ENCODE peak calls at places on chromosome 1, in four cellular contexts. Y, E, K and Z are unnamed samples.

GRCh38 chr1:3060601-3061551 is 8.1 kb upstream of the PRDM16 start:
- DNase-seq in Y (no peak), K (peak; percentile 16), E (no peak), Z (no peak)

GRCh38 chr1:41975850-41976569 is 57.3 kb upstream of the HIVEP3 start:
- DNase-seq in Y (no peak), K (no peak), E (no peak), Z (no peak)

GRCh38 chr1:113905435-113905861 is 322 bp downstream of the DCLRE1B start:
- DNase-seq in Y (peak; percentile 22), K (peak; percentile 26), E (peak; percentile 29), Z (peak; percentile 13)

GRCh38 chr1:224274970-224275626 is 54.9 kb downstream of the NVL start:
- DNase-seq in E (no peak), Y (no peak), K (no peak), Z (no peak)

GRCh38 chr1:42841010-42841409 is 5.4 kb upstream of the ZNF691 start:
- DNase-seq in Y (no peak), K (no peak), E (no peak), Z (no peak)

GRCh38 chr1:163670980-163671757 is 349.4 kb downstream of the NUF2 start:
- DNase-seq in E (no peak), Y (no peak), K (no peak), Z (no peak)

GRCh38 chr1:101238041-101238515 is 1.3 kb downstream of the S1PR1 start:
- DNase-seq in E (peak; percentile 28), K (no peak), Y (no peak), Z (peak; percentile 31)

GRCh38 chr1:167797005-167797404 is 75.2 kb downstream of the MPZL1 start:
- DNase-seq in Y (no peak), K (peak; percentile 97), E (no peak), Z (no peak)

GRCh38 chr1:222909586-222909985 is 94.7 kb downstream of the DISP1 start:
- DNase-seq in K (peak; percentile 19), E (no peak), Y (no peak), Z (no peak)

GRCh38 chr1:23286401-23286800 is 57.7 kb downstream of the HNRNPR start:
- DNase-seq in Y (no peak), K (no peak), E (no peak), Z (no peak)

GRCh38 chr1:168609133-168609715 is 32.8 kb downstream of the XCL1 start:
- DNase-seq in Y (no peak), E (no peak), K (no peak), Z (no peak)

GRCh38 chr1:67162954-67163353 is 3.3 kb upstream of the IL23R start:
- DNase-seq in Y (no peak), K (peak; percentile 98), E (peak; percentile 15), Z (peak; percentile 8)

GRCh38 chr1:28855469-28855944 is 43.5 kb downstream of the OPRD1 start:
- DNase-seq in E (no peak), K (no peak), Y (no peak), Z (no peak)

GRCh38 chr1:44354268-44354839 is 703 bp downstream of the ERI3 start:
- DNase-seq in K (peak; percentile 19), Y (no peak), E (no peak), Z (no peak)

GRCh38 chr1:192807968-192808587 is 761 bp upstream of the RGS2 start:
- DNase-seq in K (peak; percentile 39), E (no peak), Y (no peak), Z (no peak)

GRCh38 chr1:219702551-219703215 is 89.8 kb upstream of the ZC3H11B start:
- DNase-seq in Y (no peak), E (no peak), K (peak; percentile 8), Z (no peak)

GRCh38 chr1:46333300-46334029 is 7.1 kb upstream of the NSUN4 start:
- DNase-seq in E (peak; percentile 50), Y (no peak), K (peak; percentile 27), Z (peak; percentile 47)

GRCh38 chr1:6745073-6745472 is 40.2 kb upstream of the CAMTA1 start:
- DNase-seq in Y (no peak), K (no peak), E (no peak), Z (no peak)

GRCh38 chr1:37476087-37476452 is 1.7 kb downstream of the ZC3H12A start:
- DNase-seq in Y (no peak), E (no peak), K (no peak), Z (no peak)

GRCh38 chr1:209395169-209395568 is 188.3 kb upstream of the CAMK1G start:
- DNase-seq in K (no peak), E (no peak), Y (no peak), Z (no peak)

GRCh38 chr1:145916745-145917144 is 1.8 kb downstream of the PEX11B start:
- DNase-seq in E (no peak), Y (no peak), K (peak; percentile 28), Z (no peak)

GRCh38 chr1:104746994-104747393 is 997.3 kb downstream of the AMY1C start:
- DNase-seq in K (no peak), E (no peak), Y (no peak), Z (no peak)

GRCh38 chr1:47591801-47592200 is 154.0 kb downstream of the FOXD2 start:
- DNase-seq in E (no peak), K (no peak), Y (no peak), Z (no peak)

GRCh38 chr1:41751804-41752513 is 166.8 kb downstream of the HIVEP3 start:
- DNase-seq in Y (no peak), K (no peak), E (peak; percentile 56), Z (peak; percentile 70)

GRCh38 chr1:109395602-109396512 is 1.9 kb downstream of the SORT1 start:
- DNase-seq in Y (no peak), K (no peak), E (no peak), Z (no peak)

GRCh38 chr1:97252076-97252475 is 530.5 kb downstream of the PTBP2 start:
- DNase-seq in Y (no peak), E (no peak), K (peak; percentile 58), Z (no peak)

GRCh38 chr1:50981741-50982140 is 11.7 kb downstream of the CDKN2C start:
- DNase-seq in E (no peak), K (no peak), Y (no peak), Z (no peak)

GRCh38 chr1:201562659-201563405 is 23.9 kb downstream of the NAV1 start:
- DNase-seq in Y (no peak), K (peak; percentile 21), E (no peak), Z (no peak)

GRCh38 chr1:94979126-94979525 is 52.2 kb upstream of the CNN3 start:
- DNase-seq in Y (no peak), K (no peak), E (no peak), Z (no peak)

GRCh38 chr1:53025034-53025777 is 36.8 kb upstream of the PODN start:
- DNase-seq in K (no peak), E (no peak), Y (peak; percentile 38), Z (no peak)

GRCh38 chr1:58065520-58065919 is 481.0 kb downstream of the OMA1 start:
- DNase-seq in Y (no peak), K (no peak), E (no peak), Z (peak; percentile 32)

GRCh38 chr1:109814223-109814622 is 50.5 kb upstream of the EPS8L3 start:
- DNase-seq in E (no peak), K (no peak), Y (no peak), Z (no peak)

GRCh38 chr1:41607810-41608209 is 123.3 kb upstream of the EDN2 start:
- DNase-seq in E (no peak), K (no peak), Y (no peak), Z (no peak)

GRCh38 chr1:65147424-65148177 is 402 bp upstream of the AK4 start:
- DNase-seq in Y (peak; percentile 43), K (peak; percentile 66), E (peak; percentile 78), Z (peak; percentile 88)

GRCh38 chr1:248872752-248873408 is 14.0 kb upstream of the ZNF692 start:
- DNase-seq in E (no peak), Y (peak; percentile 70), K (peak; percentile 72), Z (peak; percentile 40)

DNA sequence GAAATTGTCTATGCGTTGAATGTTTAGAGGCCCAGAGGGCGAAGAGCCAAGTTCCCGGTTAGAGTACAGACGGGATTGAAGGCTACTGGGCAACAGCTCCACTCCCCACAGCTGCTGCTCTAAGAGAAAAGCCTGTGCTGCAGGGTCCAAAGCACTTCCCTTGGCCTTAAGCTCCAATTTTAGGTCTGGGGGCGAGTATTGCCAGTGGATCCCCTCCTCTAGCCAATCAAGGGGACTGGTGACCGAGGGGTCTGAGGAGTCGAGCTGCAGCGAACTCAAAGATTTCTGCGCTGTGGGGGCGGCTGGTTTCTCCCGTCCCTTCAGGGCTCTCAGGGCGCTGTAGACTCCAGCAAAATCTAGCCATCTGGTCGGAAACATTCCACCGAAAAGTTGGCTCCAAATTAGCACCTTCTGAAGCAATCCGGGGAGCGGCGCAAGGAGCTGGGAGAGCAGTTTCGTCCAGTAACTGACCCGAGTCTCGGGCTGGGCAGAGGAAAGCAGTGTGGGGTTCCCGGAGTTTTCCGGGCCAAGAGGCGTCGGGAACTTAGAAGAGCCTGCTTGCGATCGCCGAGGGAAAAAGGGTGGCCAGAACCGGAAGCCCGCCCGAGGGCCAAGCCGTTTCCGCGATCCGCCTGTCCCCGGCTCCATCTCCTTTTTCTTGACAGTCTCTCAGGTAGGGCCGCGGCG is 710 bp downstream of the PPP1R15B start:
- DNase-seq in Y (peak; percentile 52), K (peak; percentile 36), E (peak; percentile 55), Z (peak; percentile 38)
- TF ChIP-seq CTCF in Y (no peak), K (no peak), E (no peak), Z (no peak)

DNA sequence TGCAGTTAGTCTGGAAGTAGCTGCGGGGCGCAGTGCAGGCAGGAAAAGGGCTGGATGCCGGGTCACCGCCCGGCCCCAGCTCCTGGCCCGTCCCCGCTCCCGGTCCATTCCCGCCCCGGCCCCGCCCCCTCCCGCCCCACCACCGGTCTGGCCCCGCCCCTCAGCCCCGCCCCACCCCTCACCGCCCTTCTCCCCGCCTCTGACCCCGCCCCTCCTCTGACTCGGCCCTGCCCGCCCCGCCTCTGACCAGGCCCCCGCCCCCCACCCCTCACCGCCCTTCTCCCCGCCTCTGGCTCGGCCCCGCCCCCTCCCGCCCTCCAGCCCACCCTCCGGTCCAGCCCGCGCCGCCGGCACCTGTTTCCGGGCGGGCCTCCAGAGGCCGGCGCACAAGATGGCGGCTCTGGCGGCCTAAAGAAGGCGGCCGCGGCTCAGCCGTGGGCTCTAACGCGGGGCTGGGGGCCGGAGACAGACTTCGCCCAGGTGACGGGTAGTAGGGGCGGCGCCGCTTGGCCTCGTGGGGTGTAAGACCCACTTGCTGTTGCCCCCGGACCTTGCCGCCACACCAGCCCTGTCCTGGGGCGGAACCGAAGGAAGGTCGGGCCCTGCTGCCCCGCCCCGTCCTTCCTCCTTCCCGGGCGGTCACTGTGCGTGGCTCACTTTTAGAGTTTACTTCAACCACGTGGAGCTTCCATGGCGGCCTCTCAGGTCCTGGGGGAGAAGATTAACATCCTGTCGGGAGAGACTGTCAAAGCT is at the start of gene UBIAD1:
- DNase-seq in K (peak; percentile 85), E (peak; percentile 97), Y (peak; percentile 90), Z (peak; percentile 97)
- TF ChIP-seq CTCF in K (no peak), E (no peak), Y (no peak), Z (no peak)

DNA sequence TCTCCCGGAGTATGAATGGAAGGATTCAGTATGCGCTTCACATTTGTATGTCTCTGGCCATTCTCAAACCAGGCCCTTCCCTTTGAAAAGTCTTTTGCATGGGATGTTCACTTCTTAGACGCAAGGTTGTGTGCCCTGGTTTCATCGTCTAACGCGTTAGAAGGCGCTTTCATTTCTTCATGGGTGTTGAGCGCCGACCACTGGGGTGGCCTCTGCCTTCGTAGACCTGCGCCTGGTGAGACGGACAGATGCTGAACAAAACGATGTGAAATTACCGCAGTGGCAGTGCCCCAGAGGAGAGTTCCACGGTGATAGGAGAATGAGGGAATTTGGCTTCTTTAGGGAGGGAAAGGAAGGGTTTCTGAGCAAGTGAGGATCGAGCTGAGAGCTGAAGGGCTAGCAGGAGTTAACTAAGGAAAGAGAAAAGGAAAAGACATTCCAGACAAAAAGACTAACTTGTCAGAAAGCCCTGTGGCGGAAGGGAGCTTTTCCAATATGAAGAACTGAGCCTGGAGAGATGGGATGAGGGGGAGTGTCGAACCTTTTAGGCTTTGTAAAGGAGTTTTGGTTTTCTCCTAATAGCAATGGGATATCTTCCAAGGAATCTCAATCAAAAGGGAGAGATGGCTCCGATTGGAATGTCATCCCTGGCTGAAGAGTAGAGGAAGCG is 904 bp downstream of the GGPS1 start:
- DNase-seq in E (peak; percentile 45), Y (peak; percentile 35), K (no peak), Z (peak; percentile 44)
- TF ChIP-seq CTCF in E (peak; percentile 51), Y (no peak), K (peak; percentile 1), Z (no peak)

GRCh38 chr1:231691618-231692259 is 65.1 kb downstream of the DISC1 start:
- DNase-seq in E (no peak), K (peak; percentile 21), Y (peak; percentile 81), Z (no peak)
- TF ChIP-seq CTCF in E (peak; percentile 9), K (peak; percentile 67), Y (peak; percentile 87), Z (no peak)